ENCODE peak calls at places on chromosomes 7 and 10, in seven cellular contexts. One of them, this sample, is unnamed.

GRCh38 chr7:44757311-44757710 is 8.7 kb downstream of the ZMIZ2 start:
- DNase-seq in GM20000: no peak
- DNase-seq in omental fat pad: no peak
- DNase-seq in activated naive CD4-positive, alpha-beta T cell treated with Interleukin-2 at 50 U/mL for 16 hours: no peak
- DNase-seq in GM13977: no peak
- DNase-seq in RPMI7951: no peak
- DNase-seq in caudate nucleus: no peak
- DNase-seq in this sample: no peak

GRCh38 chr7:78232806-78233205 is 434.2 kb downstream of the PHTF2 start:
- DNase-seq in GM20000: no peak
- DNase-seq in omental fat pad: no peak
- DNase-seq in activated naive CD4-positive, alpha-beta T cell treated with Interleukin-2 at 50 U/mL for 16 hours: no peak
- DNase-seq in GM13977: no peak
- DNase-seq in RPMI7951: peak; percentile 2
- DNase-seq in caudate nucleus: no peak
- DNase-seq in this sample: no peak

GRCh38 chr10:97459111-97459510 is 13.1 kb downstream of the ZDHHC16 start:
- DNase-seq in GM20000: no peak
- DNase-seq in omental fat pad: no peak
- DNase-seq in activated naive CD4-positive, alpha-beta T cell treated with Interleukin-2 at 50 U/mL for 16 hours: no peak
- DNase-seq in GM13977: no peak
- DNase-seq in RPMI7951: no peak
- DNase-seq in caudate nucleus: no peak
- DNase-seq in this sample: no peak

GRCh38 chr7:87591211-87591610 is 9.5 kb downstream of the ABCB1 start:
- DNase-seq in GM20000: no peak
- DNase-seq in omental fat pad: no peak
- DNase-seq in activated naive CD4-positive, alpha-beta T cell treated with Interleukin-2 at 50 U/mL for 16 hours: no peak
- DNase-seq in GM13977: no peak
- DNase-seq in RPMI7951: no peak
- DNase-seq in caudate nucleus: no peak
- DNase-seq in this sample: no peak

GRCh38 chr10:51667992-51668689 is 31.3 kb downstream of the CSTF2T start:
- DNase-seq in GM20000: no peak
- DNase-seq in omental fat pad: no peak
- DNase-seq in activated naive CD4-positive, alpha-beta T cell treated with Interleukin-2 at 50 U/mL for 16 hours: no peak
- DNase-seq in GM13977: no peak
- DNase-seq in RPMI7951: peak; percentile 21
- DNase-seq in caudate nucleus: no peak
- DNase-seq in this sample: peak; percentile 55

GRCh38 chr7:24819916-24820689 is 62.8 kb upstream of the GSDME start:
- DNase-seq in GM20000: peak; percentile 77
- DNase-seq in omental fat pad: peak; percentile 76
- DNase-seq in activated naive CD4-positive, alpha-beta T cell treated with Interleukin-2 at 50 U/mL for 16 hours: peak; percentile 68
- DNase-seq in GM13977: peak; percentile 74
- DNase-seq in RPMI7951: peak; percentile 90
- DNase-seq in caudate nucleus: peak; percentile 9
- DNase-seq in this sample: peak; percentile 94

GRCh38 chr10:67936416-67936815 is 52.0 kb downstream of the SIRT1 start:
- DNase-seq in GM20000: no peak
- DNase-seq in omental fat pad: no peak
- DNase-seq in activated naive CD4-positive, alpha-beta T cell treated with Interleukin-2 at 50 U/mL for 16 hours: no peak
- DNase-seq in GM13977: no peak
- DNase-seq in RPMI7951: no peak
- DNase-seq in caudate nucleus: no peak
- DNase-seq in this sample: no peak

GRCh38 chr7:108079291-108080057 is 50.7 kb downstream of the LAMB4 start:
- DNase-seq in GM20000: no peak
- DNase-seq in omental fat pad: no peak
- DNase-seq in activated naive CD4-positive, alpha-beta T cell treated with Interleukin-2 at 50 U/mL for 16 hours: no peak
- DNase-seq in GM13977: no peak
- DNase-seq in RPMI7951: peak; percentile 76
- DNase-seq in caudate nucleus: no peak
- DNase-seq in this sample: peak; percentile 82

GRCh38 chr10:70781461-70782051 is 3.6 kb downstream of the TBATA start:
- DNase-seq in GM20000: no peak
- DNase-seq in omental fat pad: no peak
- DNase-seq in activated naive CD4-positive, alpha-beta T cell treated with Interleukin-2 at 50 U/mL for 16 hours: no peak
- DNase-seq in GM13977: no peak
- DNase-seq in RPMI7951: no peak
- DNase-seq in caudate nucleus: no peak
- DNase-seq in this sample: no peak